ENCODE peak calls at places on chromosomes 16 and 17, in eight cellular contexts. P, W, E, V, U, M, R and Q are unnamed samples.

GRCh38 chr17:43839670-43840101 is 6.7 kb upstream of the MPP3 start:
- DNase-seq in P (no peak), W (no peak), E (no peak), V (no peak), U (no peak), M (no peak), R (no peak), Q (peak)

GRCh38 chr16:2968738-2969544 is at the start of gene PAQR4:
- DNase-seq in P (peak), W (peak), E (peak), V (peak), U (peak), M (peak), R (peak), Q (peak)

GRCh38 chr16:66845791-66846221 is 1.6 kb downstream of the CA7 start:
- DNase-seq in P (no peak), W (no peak), E (no peak), V (no peak), U (peak), M (no peak), R (peak), Q (no peak)

GRCh38 chr16:71630808-71631207 is 4.8 kb downstream of the MARVELD3 start:
- DNase-seq in P (no peak), W (no peak), E (no peak), V (no peak), U (no peak), M (no peak), R (no peak), Q (no peak)

GRCh38 chr17:62761884-62762283 is 46.2 kb downstream of the MARCHF10 start:
- DNase-seq in P (peak), W (no peak), E (no peak), V (no peak), U (peak), M (no peak), R (no peak), Q (no peak)

GRCh38 chr17:2067559-2067958 is 12.7 kb downstream of the HIC1 start:
- DNase-seq in P (no peak), W (peak), E (no peak), V (no peak), U (no peak), M (no peak), R (no peak), Q (no peak)

GRCh38 chr17:8109669-8110455 is 8.5 kb downstream of the ALOXE3 start:
- DNase-seq in P (peak), W (no peak), E (no peak), V (no peak), U (peak), M (peak), R (no peak), Q (peak)

GRCh38 chr16:69193860-69194259 is 6.9 kb downstream of the SNTB2 start:
- DNase-seq in P (no peak), W (no peak), E (no peak), V (no peak), U (no peak), M (no peak), R (no peak), Q (no peak)

GRCh38 chr17:41444640-41445039 is 3.9 kb upstream of the KRT38 start:
- DNase-seq in P (no peak), W (no peak), E (no peak), V (no peak), U (no peak), M (no peak), R (no peak), Q (no peak)

GRCh38 chr16:30972872-30973271 is 12.1 kb upstream of the HSD3B7 start:
- DNase-seq in P (no peak), W (peak), E (no peak), V (no peak), U (no peak), M (no peak), R (no peak), Q (no peak)

GRCh38 chr16:17019366-17019765 is 451.4 kb downstream of the XYLT1 start:
- DNase-seq in P (no peak), W (no peak), E (no peak), V (no peak), U (no peak), M (no peak), R (no peak), Q (no peak)

GRCh38 chr16:67547423-67548264 is 14.7 kb upstream of the CTCF start:
- DNase-seq in P (no peak), W (no peak), E (no peak), V (no peak), U (no peak), M (peak), R (no peak), Q (no peak)